ENCODE peak calls at places on chromosomes 16 and 17, in four cellular contexts. M is HCT116, Y is stomach, R is right cardiac atrium. X is an unnamed sample. For H3K9me3, the result is how much of the 10 kb centered on the place peaks cover.

GRCh38 chr17:83080641-83081560 is 1.5 kb downstream of the METRNL start:
- DNase-seq in Y (peak), R (peak), M (no peak), X (peak)

GRCh38 chr17:74108126-74108705 is 95.3 kb upstream of the RPL38 start:
- DNase-seq in M (no peak), Y (no peak), R (no peak), X (no peak)

GRCh38 chr17:67139289-67139688 is 94.9 kb downstream of the CACNG1 start:
- DNase-seq in M (no peak), R (no peak), Y (no peak), X (no peak)

GRCh38 chr16:56970934-56971767 is 9.4 kb downstream of the CETP start:
- DNase-seq in R (no peak), M (no peak), Y (no peak), X (no peak)

GRCh38 chr16:89656435-89657121 is 930 bp downstream of the CHMP1A start:
- DNase-seq in M (no peak), R (no peak), Y (no peak), X (no peak)

GRCh38 chr16:13909872-13910303 is 10.1 kb upstream of the ERCC4 start:
- DNase-seq in Y (peak), M (no peak), R (peak), X (peak)

GRCh38 chr16:78461496-78461938 is 362.1 kb downstream of the WWOX start:
- DNase-seq in R (no peak), Y (no peak), M (no peak), X (no peak)

GRCh38 chr17:74356640-74357465 is 4.8 kb downstream of the BTBD17 start:
- DNase-seq in M (no peak), Y (no peak), R (no peak), X (peak)

GRCh38 chr16:56120447-56121155 is 70.7 kb upstream of the GNAO1 start:
- DNase-seq in R (no peak), M (no peak), Y (no peak), X (no peak)

GRCh38 chr17:60901806-60902205 is 224.2 kb downstream of the BCAS3 start:
- DNase-seq in R (no peak), Y (no peak), M (no peak), X (no peak)

GRCh38 chr16:4332623-4333307 is 16.9 kb downstream of the GLIS2 start:
- DNase-seq in M (no peak), R (peak), Y (no peak), X (no peak)

GRCh38 chr16:7025616-7026190 is 306.9 kb upstream of the RBFOX1 start:
- DNase-seq in Y (peak), R (peak), M (no peak), X (peak)

GRCh38 chr16:28873543-28874201 is 4.6 kb upstream of the ATP2A1 start:
- DNase-seq in Y (no peak), M (no peak), R (no peak), X (no peak)

GRCh38 chr16:86408685-86409084 is 101.6 kb upstream of the FOXF1 start:
- DNase-seq in M (no peak), Y (no peak), R (no peak), X (no peak)

GRCh38 chr16:4140652-4141051 is 24.4 kb upstream of the ADCY9 start:
- DNase-seq in Y (no peak), R (no peak), M (no peak), X (no peak)

GRCh38 chr17:39223907-39224777 is 1.6 kb downstream of the STAC2 start:
- DNase-seq in Y (no peak), R (no peak), M (no peak), X (no peak)

GRCh38 chr16:88047462-88047861 is 96.2 kb downstream of the BANP start:
- DNase-seq in Y (no peak), R (no peak), M (no peak), X (no peak)

GRCh38 chr16:17461951-17462729 is 8.6 kb downstream of the XYLT1 start:
- DNase-seq in R (no peak), Y (no peak), M (no peak), X (no peak)

GRCh38 chr17:37768438-37768837 is 23.6 kb upstream of the HNF1B start:
- DNase-seq in Y (no peak), R (no peak), M (no peak), X (no peak)

GRCh38 chr17:37772982-37773381 is 28.1 kb upstream of the HNF1B start:
- DNase-seq in Y (no peak), M (no peak), R (no peak), X (no peak)

GRCh38 chr17:37766951-37767350 is 22.1 kb upstream of the HNF1B start:
- DNase-seq in R (no peak), Y (no peak), M (no peak), X (no peak)

GRCh38 chr17:37770631-37771518 is 26.0 kb upstream of the HNF1B start:
- DNase-seq in M (peak), R (peak), Y (peak), X (peak)

GRCh38 chr17:37769050-37769449 is 24.2 kb upstream of the HNF1B start:
- DNase-seq in R (no peak), M (no peak), Y (no peak), X (no peak)
- H3K9me3 ChIP-seq in R (under half), M (under half), Y (under half), X (under half)

GRCh38 chr16:64872101-64872500 is 249.8 kb downstream of the CDH11 start:
- DNase-seq in Y (no peak), M (no peak), R (no peak), X (no peak)
- H3K9me3 ChIP-seq in Y (under half), M (under half), R (under half), X (under half)

GRCh38 chr17:5183410-5183793 is 8.3 kb downstream of the ZNF594 start:
- DNase-seq in Y (no peak), R (no peak), M (no peak), X (no peak)
- H3K9me3 ChIP-seq in Y (half or more), R (under half), M (half or more), X (half or more)

GRCh38 chr17:48649741-48650140 is 23.6 kb upstream of the HOXB9 start:
- DNase-seq in R (no peak), Y (no peak), M (no peak), X (no peak)
- H3K9me3 ChIP-seq in R (under half), Y (under half), M (under half), X (under half)

GRCh38 chr16:64926476-64926875 is 195.4 kb downstream of the CDH11 start:
- DNase-seq in R (no peak), Y (no peak), M (no peak), X (no peak)
- H3K9me3 ChIP-seq in R (under half), Y (under half), M (under half), X (under half)

DNA sequence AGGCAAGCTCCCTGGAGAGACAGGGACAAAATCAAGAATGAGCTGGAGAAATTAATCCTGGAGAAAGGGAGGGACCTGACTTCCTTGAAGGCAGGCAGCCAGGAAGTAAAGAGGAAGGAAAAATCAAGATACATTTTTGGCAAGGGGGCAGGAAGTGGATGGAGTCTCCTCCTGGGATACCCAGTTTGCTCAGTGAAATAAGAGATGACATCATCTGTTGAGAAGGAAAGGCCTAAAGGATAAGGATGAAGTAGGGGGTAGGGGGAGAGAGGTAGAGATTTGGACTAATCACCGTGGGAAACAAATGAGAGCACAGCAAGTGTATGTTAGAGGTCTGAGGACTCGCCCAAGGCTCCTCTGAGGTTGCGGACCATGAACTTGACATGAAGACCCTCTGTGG is 179.2 kb downstream of the SLC39A11 start:
- DNase-seq in Y (no peak), M (no peak), R (no peak), X (no peak)
- H3K9me3 ChIP-seq in Y (under half), M (under half), R (under half), X (under half)

DNA sequence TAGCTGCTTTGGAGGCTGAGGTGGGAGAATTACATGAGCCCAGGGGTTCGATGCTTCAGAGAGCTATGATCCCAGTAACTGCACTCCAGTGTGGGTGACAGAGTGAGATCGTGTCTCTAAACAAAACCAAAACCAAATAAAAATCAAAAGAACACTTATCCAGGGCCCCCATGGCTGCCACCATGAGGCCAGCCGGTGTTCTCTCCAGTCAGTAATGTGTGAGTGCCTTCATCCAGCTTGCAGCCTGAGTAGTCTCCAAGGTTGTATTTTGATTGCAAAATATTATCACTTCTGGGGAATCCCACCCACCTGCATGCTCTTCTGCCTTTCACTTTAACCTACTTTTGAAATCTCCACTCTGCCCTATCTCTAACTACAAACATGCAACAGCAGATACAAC is 221.0 kb upstream of the WSB1 start:
- DNase-seq in Y (no peak), R (no peak), M (no peak), X (no peak)
- H3K9me3 ChIP-seq in Y (under half), R (under half), M (under half), X (under half)

GRCh38 chr17:29682987-29683386 is 60.3 kb upstream of the CORO6 start:
- DNase-seq in Y (no peak), R (no peak), M (no peak), X (no peak)

GRCh38 chr17:29683481-29683880 is 60.8 kb upstream of the CORO6 start:
- DNase-seq in R (no peak), Y (no peak), M (no peak), X (no peak)

GRCh38 chr17:29686998-29687397 is 64.3 kb upstream of the CORO6 start:
- DNase-seq in M (no peak), Y (no peak), R (no peak), X (no peak)

GRCh38 chr17:29682054-29682453 is 59.3 kb upstream of the CORO6 start:
- DNase-seq in M (no peak), Y (no peak), R (no peak), X (no peak)

DNA sequence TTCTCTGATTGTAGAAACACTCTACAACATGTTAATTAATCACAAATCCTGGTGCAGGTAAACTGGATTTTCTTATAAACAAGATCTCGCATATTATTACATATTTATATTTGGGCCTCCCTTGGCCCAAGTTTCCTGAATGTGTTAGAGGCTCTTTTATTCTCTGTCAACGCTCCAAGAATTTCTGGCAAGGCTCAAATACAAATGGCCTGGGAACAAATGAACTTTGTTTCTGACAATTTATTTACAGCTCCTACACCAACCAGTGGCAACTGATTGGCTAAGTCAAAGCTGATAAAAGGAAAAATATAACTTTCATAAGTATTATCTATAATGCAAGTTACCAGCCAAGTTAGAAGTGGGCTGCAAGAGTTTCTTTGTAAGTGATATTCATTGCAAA is 64.9 kb upstream of the CORO6 start:
- DNase-seq in Y (no peak), R (no peak), M (no peak), X (no peak)
- H3K9me3 ChIP-seq in Y (under half), R (under half), M (under half), X (under half)

GRCh38 chr17:79047923-79048825 is 24.2 kb downstream of the C1QTNF1 start:
- DNase-seq in Y (peak), R (peak), M (no peak), X (no peak)

GRCh38 chr17:79051306-79051705 is 23.3 kb upstream of the ENGASE start:
- DNase-seq in Y (no peak), R (no peak), M (no peak), X (no peak)

GRCh38 chr17:79048826-79049755 is 25.1 kb downstream of the C1QTNF1 start:
- DNase-seq in Y (no peak), R (no peak), M (no peak), X (no peak)

GRCh38 chr17:79050591-79050990 is 24.0 kb upstream of the ENGASE start:
- DNase-seq in M (no peak), Y (no peak), R (no peak), X (no peak)

GRCh38 chr17:79049821-79050220 is 24.8 kb upstream of the ENGASE start:
- DNase-seq in R (no peak), Y (no peak), M (no peak), X (no peak)
- H3K9me3 ChIP-seq in R (under half), Y (under half), M (under half), X (under half)

GRCh38 chr16:35751191-35751941 is 2292.0 kb downstream of the TP53TG3F start:
- DNase-seq in R (no peak), M (no peak), Y (no peak), X (no peak)

GRCh38 chr16:35752012-35752772 is 2292.8 kb downstream of the TP53TG3F start:
- DNase-seq in M (no peak), Y (no peak), R (no peak), X (no peak)

GRCh38 chr16:35752773-35753558 is 2293.6 kb downstream of the TP53TG3F start:
- DNase-seq in Y (no peak), R (no peak), M (no peak), X (no peak)

GRCh38 chr16:35753559-35754390 is 2294.4 kb downstream of the TP53TG3F start:
- DNase-seq in R (no peak), M (no peak), Y (no peak), X (no peak)

DNA sequence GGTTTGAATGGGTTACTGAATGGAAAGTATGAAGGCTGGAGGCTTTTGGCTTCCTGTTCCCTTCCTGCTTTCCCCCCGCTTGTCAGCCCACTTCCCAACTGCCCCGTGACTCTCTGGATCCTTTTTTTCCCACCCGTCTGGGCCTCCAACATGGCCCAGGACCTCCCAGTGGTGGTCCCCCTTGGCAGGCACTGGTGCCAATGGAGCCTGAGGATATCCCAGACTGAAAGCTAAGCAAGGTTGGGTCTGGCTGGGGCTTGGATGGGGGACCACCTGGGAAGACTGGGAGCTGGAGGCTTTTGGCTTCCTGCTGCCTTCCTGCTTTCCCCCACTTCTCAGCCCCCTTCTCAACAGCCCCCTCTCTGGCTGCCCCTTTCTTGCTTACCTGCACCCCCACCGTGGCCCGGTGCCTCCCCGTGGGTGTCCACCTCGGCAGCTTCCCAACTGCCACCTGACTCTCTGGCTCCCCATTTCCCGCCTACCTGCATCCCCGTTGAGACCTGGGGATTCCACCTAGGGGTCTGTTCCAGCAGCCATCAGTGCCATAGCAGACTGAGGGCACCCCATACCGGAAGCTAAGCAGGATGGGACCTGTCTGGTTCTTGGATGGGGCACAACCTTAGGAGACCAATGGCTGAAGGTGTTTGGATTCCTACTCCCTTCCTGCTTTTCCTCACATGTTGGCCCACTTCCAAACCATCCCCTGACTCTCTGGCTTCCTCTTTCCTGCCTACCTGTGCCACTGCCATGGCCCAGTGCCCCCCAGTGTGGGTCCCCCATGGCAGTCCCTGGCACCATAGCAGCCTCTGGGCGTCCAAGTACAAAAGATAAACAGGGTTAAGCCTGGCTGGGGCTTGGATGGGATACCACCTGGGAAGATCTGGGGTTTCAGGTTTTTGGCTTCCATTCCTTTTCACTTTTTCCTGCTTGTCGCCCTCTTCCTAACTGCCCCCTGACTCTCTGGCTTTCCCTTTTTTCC is 2295.3 kb downstream of the TP53TG3F start:
- DNase-seq in R (no peak), M (no peak), Y (no peak), X (no peak)
- H3K9me3 ChIP-seq in R (under half), M (under half), Y (half or more), X (under half)